ENCODE peak calls at places on chromosome 22, in ten cellular contexts. O is stimulated activated CD4-positive, alpha-beta T cell treated with anti-CD3 and anti-CD28 coated beads, Interleukin-15, amount 100 ng/mL, for 1 hour; V is CD8-positive, alpha-beta T cell; X is fibroblast of lung; N is NCI-H2029; I is heart right ventricle; R is left cardiac atrium; Y is sigmoid colon; L is EH; H is activated CD4-positive, alpha-beta T cell treated with anti-CD3 and anti-CD28 coated beads, Interleukin-2, amount 10 ng/mL, durations not matched to agents 7 days and 5 days. G is an unnamed sample.

GRCh38 chr22:19810381-19811141 is 44.1 kb downstream of the GNB1L start:
- DNase-seq in H (peak; percentile 35), R (peak; percentile 12), V (no peak), O (no peak), Y (peak; percentile 56), N (no peak), L (peak; percentile 82), X (peak; percentile 55), I (no peak), G (no peak)

GRCh38 chr22:46754110-46754799 is 8.2 kb upstream of the TBC1D22A start:
- DNase-seq in O (no peak), R (peak; percentile 97), V (no peak), Y (peak; percentile 96), X (peak; percentile 93), N (peak; percentile 57), I (peak; percentile 96), H (no peak), L (peak; percentile 99), G (no peak)

GRCh38 chr22:23683545-23683944 is 7.3 kb upstream of the RGL4 start:
- DNase-seq in H (no peak), L (no peak), R (no peak), O (no peak), I (no peak), N (no peak), Y (no peak), X (no peak), V (no peak), G (no peak)

GRCh38 chr22:40911772-40912171 is 39.4 kb upstream of the RBX1 start:
- DNase-seq in H (no peak), Y (no peak), R (no peak), V (no peak), L (peak; percentile 59), N (no peak), O (no peak), I (no peak), X (no peak), G (no peak)

GRCh38 chr22:44080936-44081853 is 57.1 kb downstream of the PARVB start:
- DNase-seq in I (peak; percentile 68), X (peak; percentile 76), H (peak; percentile 77), V (peak; percentile 79), Y (peak; percentile 91), R (peak; percentile 82), O (peak; percentile 43), L (peak; percentile 73), N (peak; percentile 53), G (peak; percentile 61)

GRCh38 chr22:23376256-23376655 is 195.9 kb downstream of the BCR start:
- DNase-seq in O (no peak), N (peak; percentile 7), V (no peak), L (peak; percentile 29), I (no peak), R (no peak), H (peak; percentile 59), Y (no peak), X (no peak), G (no peak)

GRCh38 chr22:50434849-50435700 is 39.8 kb downstream of the SBF1 start:
- DNase-seq in N (no peak), L (no peak), Y (no peak), H (no peak), R (peak; percentile 23), O (no peak), I (no peak), V (no peak), X (no peak), G (no peak)

GRCh38 chr22:25970996-25971811 is 198.1 kb upstream of the SEZ6L start:
- DNase-seq in V (no peak), I (no peak), H (no peak), L (no peak), X (no peak), Y (no peak), R (no peak), N (peak; percentile 28), O (no peak), G (no peak)

GRCh38 chr22:36726007-36726380 is 22.4 kb upstream of the CACNG2 start:
- DNase-seq in V (no peak), Y (peak; percentile 39), I (no peak), H (no peak), N (no peak), L (no peak), R (no peak), O (no peak), X (no peak), G (no peak)

GRCh38 chr22:31091106-31091975 is 10.2 kb downstream of the SMTN start:
- DNase-seq in V (no peak), H (no peak), R (no peak), I (peak; percentile 6), N (no peak), O (no peak), L (no peak), X (no peak), Y (peak; percentile 98), G (no peak)

GRCh38 chr22:30393322-30393680 is 3.5 kb upstream of the SEC14L2 start:
- DNase-seq in R (no peak), N (no peak), L (no peak), V (no peak), Y (no peak), I (no peak), O (no peak), X (no peak), H (no peak), G (no peak)

GRCh38 chr22:42436402-42436801 is 4.2 kb upstream of the NFAM1 start:
- DNase-seq in R (no peak), L (no peak), V (no peak), I (no peak), Y (no peak), O (no peak), N (no peak), H (no peak), X (no peak), G (no peak)

GRCh38 chr22:36897611-36898010 is 15.8 kb upstream of the CSF2RB start:
- DNase-seq in R (no peak), I (no peak), X (no peak), L (no peak), N (no peak), V (no peak), H (no peak), Y (no peak), O (no peak), G (no peak)

GRCh38 chr22:45994516-45995404 is 17.8 kb upstream of the WNT7B start:
- DNase-seq in O (peak; percentile 60), N (peak; percentile 20), V (peak; percentile 88), I (peak; percentile 84), H (peak; percentile 78), L (peak; percentile 77), Y (peak; percentile 91), R (peak; percentile 85), X (peak; percentile 57), G (peak; percentile 20)

GRCh38 chr22:40499187-40499753 is 128.9 kb downstream of the SGSM3 start:
- DNase-seq in O (no peak), N (no peak), I (no peak), L (peak; percentile 99), X (peak; percentile 98), V (no peak), Y (no peak), R (peak; percentile 57), H (no peak), G (no peak)

GRCh38 chr22:19377565-19378361 is 53.8 kb downstream of the HIRA start:
- DNase-seq in L (no peak), O (no peak), I (no peak), N (no peak), X (no peak), Y (peak; percentile 26), H (no peak), R (no peak), V (no peak), G (no peak)

GRCh38 chr22:30822216-30823014 is 127.7 kb downstream of the OSBP2 start:
- DNase-seq in Y (no peak), O (no peak), X (no peak), I (no peak), V (no peak), R (no peak), H (no peak), N (no peak), L (no peak), G (no peak)

GRCh38 chr22:19886605-19887250 is 32.1 kb upstream of the GNB1L start:
- DNase-seq in L (peak; percentile 90), R (peak; percentile 25), H (peak; percentile 27), Y (no peak), V (peak; percentile 50), N (peak; percentile 90), O (no peak), I (no peak), X (peak; percentile 59), G (no peak)

GRCh38 chr22:20546541-20546950 is 39.1 kb downstream of the MED15 start:
- DNase-seq in O (no peak), L (no peak), I (no peak), V (no peak), R (no peak), Y (peak; percentile 17), N (no peak), H (no peak), X (no peak), G (no peak)

GRCh38 chr22:44807915-44808690 is 55.7 kb downstream of the ARHGAP8 start:
- DNase-seq in N (no peak), H (no peak), I (no peak), R (no peak), X (no peak), Y (no peak), V (no peak), L (no peak), O (no peak), G (no peak)

GRCh38 chr22:49205401-49205800 is 622.3 kb downstream of the BRD1 start:
- DNase-seq in H (no peak), N (no peak), O (no peak), X (no peak), R (no peak), L (no peak), V (no peak), Y (peak; percentile 50), I (no peak), G (no peak)

GRCh38 chr22:19991645-19992451 is 24.8 kb downstream of the ARVCF start:
- DNase-seq in V (no peak), O (no peak), X (no peak), Y (no peak), I (no peak), L (peak; percentile 19), H (no peak), R (no peak), N (no peak), G (no peak)

G was measured in NCI-H510A treated with DMSO at 0.1 percent for 48 hours.